ENCODE peak calls at places on chromosomes 4 and X, in ten cellular contexts. One of them, this sample, is unnamed.

GRCh38 chrX:257681-258289 is 23.4 kb upstream of the PLCXD1 start:
- DNase-seq in pancreas: peak
- DNase-seq in CD8-positive, alpha-beta T cell: no peak
- DNase-seq in RWPE1: no peak
- DNase-seq in astrocyte of the spinal cord: no peak
- DNase-seq in tibial artery: no peak
- DNase-seq in right atrium auricular region: no peak
- DNase-seq in dorsolateral prefrontal cortex: no peak
- DNase-seq in Calu3: no peak
- DNase-seq in mesothelial cell of epicardium: no peak
- DNase-seq in this sample: no peak

GRCh38 chr4:39045791-39046221 is 13.6 kb upstream of the TMEM156 start:
- DNase-seq in tibial artery: no peak
- DNase-seq in right atrium auricular region: no peak
- DNase-seq in CD8-positive, alpha-beta T cell: peak
- DNase-seq in astrocyte of the spinal cord: peak
- DNase-seq in mesothelial cell of epicardium: no peak
- DNase-seq in dorsolateral prefrontal cortex: no peak
- DNase-seq in pancreas: no peak
- DNase-seq in Calu3: no peak
- DNase-seq in RWPE1: peak
- DNase-seq in this sample: no peak

GRCh38 chr4:78652282-78652876 is 100.8 kb downstream of the ANXA3 start:
- DNase-seq in Calu3: no peak
- DNase-seq in dorsolateral prefrontal cortex: no peak
- DNase-seq in right atrium auricular region: no peak
- DNase-seq in pancreas: no peak
- DNase-seq in mesothelial cell of epicardium: no peak
- DNase-seq in tibial artery: no peak
- DNase-seq in RWPE1: no peak
- DNase-seq in CD8-positive, alpha-beta T cell: no peak
- DNase-seq in astrocyte of the spinal cord: peak
- DNase-seq in this sample: no peak

GRCh38 chr4:110669663-110670062 is 46.8 kb upstream of the PITX2 start:
- DNase-seq in Calu3: no peak
- DNase-seq in CD8-positive, alpha-beta T cell: no peak
- DNase-seq in RWPE1: no peak
- DNase-seq in tibial artery: no peak
- DNase-seq in right atrium auricular region: no peak
- DNase-seq in dorsolateral prefrontal cortex: no peak
- DNase-seq in astrocyte of the spinal cord: no peak
- DNase-seq in pancreas: no peak
- DNase-seq in mesothelial cell of epicardium: no peak
- DNase-seq in this sample: no peak

GRCh38 chr4:119659576-119659975 is 31.0 kb upstream of the PDE5A start:
- DNase-seq in astrocyte of the spinal cord: peak
- DNase-seq in CD8-positive, alpha-beta T cell: no peak
- DNase-seq in RWPE1: no peak
- DNase-seq in Calu3: no peak
- DNase-seq in right atrium auricular region: no peak
- DNase-seq in dorsolateral prefrontal cortex: no peak
- DNase-seq in tibial artery: no peak
- DNase-seq in pancreas: no peak
- DNase-seq in mesothelial cell of epicardium: no peak
- DNase-seq in this sample: no peak

GRCh38 chr4:124641715-124642380 is 70.7 kb downstream of the ANKRD50 start:
- DNase-seq in right atrium auricular region: no peak
- DNase-seq in CD8-positive, alpha-beta T cell: no peak
- DNase-seq in mesothelial cell of epicardium: no peak
- DNase-seq in Calu3: peak
- DNase-seq in dorsolateral prefrontal cortex: no peak
- DNase-seq in pancreas: no peak
- DNase-seq in astrocyte of the spinal cord: peak
- DNase-seq in RWPE1: peak
- DNase-seq in tibial artery: no peak
- DNase-seq in this sample: no peak

GRCh38 chrX:71906133-71906532 is 4.5 kb upstream of the NHSL2 start:
- DNase-seq in mesothelial cell of epicardium: no peak
- DNase-seq in dorsolateral prefrontal cortex: no peak
- DNase-seq in Calu3: no peak
- DNase-seq in RWPE1: no peak
- DNase-seq in astrocyte of the spinal cord: no peak
- DNase-seq in tibial artery: no peak
- DNase-seq in right atrium auricular region: no peak
- DNase-seq in pancreas: no peak
- DNase-seq in CD8-positive, alpha-beta T cell: no peak
- DNase-seq in this sample: no peak

GRCh38 chr4:183362916-183363542 is 40.8 kb upstream of the CLDN24 start:
- DNase-seq in astrocyte of the spinal cord: peak
- DNase-seq in Calu3: no peak
- DNase-seq in dorsolateral prefrontal cortex: no peak
- DNase-seq in RWPE1: no peak
- DNase-seq in mesothelial cell of epicardium: no peak
- DNase-seq in CD8-positive, alpha-beta T cell: no peak
- DNase-seq in tibial artery: no peak
- DNase-seq in pancreas: no peak
- DNase-seq in right atrium auricular region: no peak
- DNase-seq in this sample: peak

GRCh38 chrX:125998432-125998831 is 167.7 kb downstream of the DCAF12L2 start:
- DNase-seq in CD8-positive, alpha-beta T cell: no peak
- DNase-seq in astrocyte of the spinal cord: no peak
- DNase-seq in tibial artery: no peak
- DNase-seq in Calu3: no peak
- DNase-seq in pancreas: no peak
- DNase-seq in mesothelial cell of epicardium: no peak
- DNase-seq in dorsolateral prefrontal cortex: no peak
- DNase-seq in right atrium auricular region: no peak
- DNase-seq in RWPE1: no peak
- DNase-seq in this sample: no peak

GRCh38 chr4:81218206-81218605 is 3.2 kb upstream of the PRKG2 start:
- DNase-seq in tibial artery: no peak
- DNase-seq in astrocyte of the spinal cord: no peak
- DNase-seq in mesothelial cell of epicardium: no peak
- DNase-seq in RWPE1: no peak
- DNase-seq in right atrium auricular region: no peak
- DNase-seq in CD8-positive, alpha-beta T cell: no peak
- DNase-seq in dorsolateral prefrontal cortex: no peak
- DNase-seq in pancreas: no peak
- DNase-seq in Calu3: no peak
- DNase-seq in this sample: no peak

GRCh38 chrX:38273453-38273852 is 52.8 kb upstream of the SRPX start:
- DNase-seq in CD8-positive, alpha-beta T cell: no peak
- DNase-seq in mesothelial cell of epicardium: no peak
- DNase-seq in right atrium auricular region: no peak
- DNase-seq in tibial artery: no peak
- DNase-seq in RWPE1: no peak
- DNase-seq in pancreas: no peak
- DNase-seq in astrocyte of the spinal cord: no peak
- DNase-seq in Calu3: no peak
- DNase-seq in dorsolateral prefrontal cortex: no peak
- DNase-seq in this sample: no peak
- TF ChIP-seq CTCF in CD8-positive, alpha-beta T cell: no peak
- TF ChIP-seq CTCF in mesothelial cell of epicardium: no peak
- TF ChIP-seq CTCF in right atrium auricular region: no peak
- TF ChIP-seq CTCF in tibial artery: no peak
- TF ChIP-seq CTCF in RWPE1: no peak
- TF ChIP-seq CTCF in pancreas: no peak
- TF ChIP-seq CTCF in astrocyte of the spinal cord: no peak
- TF ChIP-seq CTCF in Calu3: no peak
- TF ChIP-seq CTCF in dorsolateral prefrontal cortex: no peak
- TF ChIP-seq CTCF in this sample: no peak

DNA sequence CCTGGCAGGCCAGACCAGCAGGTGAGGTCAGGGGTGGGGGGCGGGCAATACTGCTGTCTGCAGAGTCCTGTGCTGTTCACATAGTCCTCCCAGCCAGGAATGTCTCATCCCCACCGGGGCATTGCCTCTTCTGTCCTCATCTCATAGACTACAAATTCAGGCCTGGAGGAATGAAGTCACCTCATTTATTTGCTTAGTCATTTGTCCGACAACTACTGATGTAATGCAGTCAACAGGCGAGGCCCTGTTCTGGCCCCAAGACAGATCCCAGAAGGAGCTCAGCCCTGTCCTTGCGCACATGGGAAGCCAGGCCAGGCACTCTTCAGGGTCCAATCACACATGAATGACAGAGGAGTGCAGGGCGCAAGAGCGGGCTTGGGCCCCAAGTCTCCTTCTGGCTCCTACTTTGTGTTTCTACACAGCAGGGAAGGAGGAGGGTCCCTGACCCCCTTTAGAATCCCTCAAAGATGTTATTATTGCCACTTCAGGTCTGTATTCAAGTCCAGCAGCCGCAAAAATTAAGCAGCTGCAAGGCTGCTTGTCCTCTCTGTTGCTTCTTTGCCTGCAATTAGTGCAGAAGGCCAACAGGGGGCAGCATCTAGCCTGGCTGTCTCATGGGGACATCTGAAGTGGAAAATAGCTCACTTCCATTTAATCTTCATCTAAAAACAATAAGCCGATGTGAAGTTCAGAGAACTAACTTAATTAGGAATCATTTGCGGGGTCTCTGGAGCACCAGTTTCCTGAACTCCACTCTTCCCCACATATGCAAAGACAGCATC is 15.2 kb upstream of the HMX1 start:
- DNase-seq in Calu3: no peak
- DNase-seq in right atrium auricular region: no peak
- DNase-seq in mesothelial cell of epicardium: no peak
- DNase-seq in pancreas: no peak
- DNase-seq in CD8-positive, alpha-beta T cell: no peak
- DNase-seq in dorsolateral prefrontal cortex: no peak
- DNase-seq in RWPE1: no peak
- DNase-seq in astrocyte of the spinal cord: no peak
- DNase-seq in tibial artery: no peak
- DNase-seq in this sample: no peak
- TF ChIP-seq CTCF in Calu3: no peak
- TF ChIP-seq CTCF in right atrium auricular region: no peak
- TF ChIP-seq CTCF in mesothelial cell of epicardium: peak
- TF ChIP-seq CTCF in pancreas: peak
- TF ChIP-seq CTCF in CD8-positive, alpha-beta T cell: peak
- TF ChIP-seq CTCF in dorsolateral prefrontal cortex: no peak
- TF ChIP-seq CTCF in RWPE1: no peak
- TF ChIP-seq CTCF in astrocyte of the spinal cord: peak
- TF ChIP-seq CTCF in tibial artery: no peak
- TF ChIP-seq CTCF in this sample: no peak

DNA sequence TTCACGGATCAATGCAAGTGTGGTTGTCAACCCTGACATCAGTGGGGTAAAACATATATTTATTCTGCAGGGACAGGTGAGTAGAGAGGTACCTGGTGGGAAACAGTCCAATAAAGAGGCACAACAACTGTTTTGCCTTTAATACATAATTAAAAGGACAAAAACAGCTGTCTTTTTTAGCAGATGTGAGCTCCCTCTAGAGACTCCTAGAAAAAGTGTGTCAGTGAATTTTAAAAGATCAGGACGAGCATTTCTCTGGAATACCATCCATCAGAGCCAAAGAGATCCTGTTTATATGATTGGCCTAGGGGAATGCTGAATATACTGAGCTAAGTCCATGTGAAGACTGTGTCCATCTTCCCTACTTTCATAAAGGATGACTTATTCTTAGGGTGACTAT is 58.3 kb downstream of the TMEM144 start:
- DNase-seq in mesothelial cell of epicardium: no peak
- DNase-seq in Calu3: no peak
- DNase-seq in tibial artery: no peak
- DNase-seq in CD8-positive, alpha-beta T cell: no peak
- DNase-seq in dorsolateral prefrontal cortex: no peak
- DNase-seq in astrocyte of the spinal cord: no peak
- DNase-seq in RWPE1: no peak
- DNase-seq in pancreas: no peak
- DNase-seq in right atrium auricular region: no peak
- DNase-seq in this sample: no peak
- TF ChIP-seq CTCF in mesothelial cell of epicardium: no peak
- TF ChIP-seq CTCF in Calu3: no peak
- TF ChIP-seq CTCF in tibial artery: no peak
- TF ChIP-seq CTCF in CD8-positive, alpha-beta T cell: no peak
- TF ChIP-seq CTCF in dorsolateral prefrontal cortex: no peak
- TF ChIP-seq CTCF in astrocyte of the spinal cord: no peak
- TF ChIP-seq CTCF in RWPE1: no peak
- TF ChIP-seq CTCF in pancreas: no peak
- TF ChIP-seq CTCF in right atrium auricular region: no peak
- TF ChIP-seq CTCF in this sample: no peak

GRCh38 chr4:89839558-89839957 is 2.6 kb upstream of the SNCA start:
- DNase-seq in dorsolateral prefrontal cortex: no peak
- DNase-seq in pancreas: no peak
- DNase-seq in RWPE1: no peak
- DNase-seq in CD8-positive, alpha-beta T cell: no peak
- DNase-seq in right atrium auricular region: no peak
- DNase-seq in mesothelial cell of epicardium: no peak
- DNase-seq in Calu3: no peak
- DNase-seq in tibial artery: no peak
- DNase-seq in astrocyte of the spinal cord: no peak
- DNase-seq in this sample: no peak

GRCh38 chr4:89836897-89837384 is at the start of gene SNCA:
- DNase-seq in pancreas: peak
- DNase-seq in astrocyte of the spinal cord: peak
- DNase-seq in right atrium auricular region: peak
- DNase-seq in RWPE1: peak
- DNase-seq in mesothelial cell of epicardium: peak
- DNase-seq in CD8-positive, alpha-beta T cell: peak
- DNase-seq in Calu3: peak
- DNase-seq in dorsolateral prefrontal cortex: peak
- DNase-seq in tibial artery: peak
- DNase-seq in this sample: peak

GRCh38 chr4:89836031-89836777 is 757 bp downstream of the SNCA start:
- DNase-seq in tibial artery: no peak
- DNase-seq in pancreas: no peak
- DNase-seq in astrocyte of the spinal cord: no peak
- DNase-seq in CD8-positive, alpha-beta T cell: no peak
- DNase-seq in Calu3: peak
- DNase-seq in right atrium auricular region: no peak
- DNase-seq in mesothelial cell of epicardium: no peak
- DNase-seq in RWPE1: no peak
- DNase-seq in dorsolateral prefrontal cortex: no peak
- DNase-seq in this sample: no peak

GRCh38 chr4:89838005-89838404 is 1.0 kb upstream of the SNCA start:
- DNase-seq in mesothelial cell of epicardium: no peak
- DNase-seq in astrocyte of the spinal cord: peak
- DNase-seq in dorsolateral prefrontal cortex: no peak
- DNase-seq in tibial artery: no peak
- DNase-seq in RWPE1: no peak
- DNase-seq in Calu3: no peak
- DNase-seq in right atrium auricular region: no peak
- DNase-seq in pancreas: no peak
- DNase-seq in CD8-positive, alpha-beta T cell: no peak
- DNase-seq in this sample: no peak

DNA sequence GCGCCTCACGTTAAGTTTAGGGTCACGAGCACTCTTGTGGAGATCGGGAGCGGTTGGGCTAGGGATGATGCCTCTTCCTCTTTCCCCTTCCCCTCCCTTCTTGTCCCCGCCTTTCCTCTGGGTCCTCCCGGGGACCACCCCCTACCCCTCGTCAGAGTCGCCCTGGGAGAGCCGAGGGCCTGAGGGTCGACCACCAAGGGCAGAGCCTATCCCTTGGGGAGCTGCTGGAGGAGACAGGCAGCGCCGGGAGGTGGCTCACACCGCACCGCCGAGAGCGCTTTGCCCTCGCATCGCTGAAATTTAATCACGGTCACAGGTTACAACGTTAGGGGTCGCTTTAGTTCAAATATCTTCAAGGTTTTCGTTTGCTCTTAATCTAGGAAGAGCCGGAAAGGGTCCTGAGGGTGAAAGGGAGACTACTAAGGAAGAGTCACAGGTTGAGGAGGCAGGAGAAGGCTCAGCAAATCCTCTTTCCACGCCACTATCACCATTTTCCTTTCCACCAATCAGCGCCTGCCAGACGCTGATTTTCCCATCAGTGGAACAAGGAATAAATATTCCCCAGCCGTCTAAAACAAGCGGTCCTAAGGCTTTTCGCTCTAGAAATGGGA is 529 bp upstream of the SNCA start:
- DNase-seq in RWPE1: peak
- DNase-seq in mesothelial cell of epicardium: no peak
- DNase-seq in astrocyte of the spinal cord: peak
- DNase-seq in dorsolateral prefrontal cortex: peak
- DNase-seq in pancreas: no peak
- DNase-seq in CD8-positive, alpha-beta T cell: no peak
- DNase-seq in tibial artery: no peak
- DNase-seq in Calu3: peak
- DNase-seq in right atrium auricular region: no peak
- DNase-seq in this sample: no peak
- TF ChIP-seq CTCF in RWPE1: peak
- TF ChIP-seq CTCF in mesothelial cell of epicardium: no peak
- TF ChIP-seq CTCF in astrocyte of the spinal cord: peak
- TF ChIP-seq CTCF in dorsolateral prefrontal cortex: peak
- TF ChIP-seq CTCF in pancreas: no peak
- TF ChIP-seq CTCF in CD8-positive, alpha-beta T cell: no peak
- TF ChIP-seq CTCF in tibial artery: no peak
- TF ChIP-seq CTCF in Calu3: no peak
- TF ChIP-seq CTCF in right atrium auricular region: peak
- TF ChIP-seq CTCF in this sample: no peak

This sample was measured in suprapubic skin.